ENCODE peak calls at places on chromosomes 12 and 14, in eight cellular contexts. Y is skeletal muscle cell; P is sciatic nerve; N is NCI-H748 treated with DMSO at 0.1 percent for 48 hours; C is astrocyte; A is KBM-7; R is stimulated activated CD8-positive, alpha-beta memory T cell treated with anti-CD3 and anti-CD28 coated beads, Interleukin-15, amount 100 ng/mL, for 1 hour; W is mucosa of gallbladder. K is an unnamed sample.

GRCh38 chr12:53452159-53453077 is 516 bp downstream of the PCBP2 start:
- DNase-seq in Y (peak), W (peak), C (peak), A (peak), P (peak), R (peak), N (peak), K (peak)

GRCh38 chr12:68210875-68211274 is 14.7 kb downstream of the IL26 start:
- DNase-seq in A (no peak), Y (no peak), R (no peak), N (no peak), P (no peak), C (no peak), W (no peak), K (no peak)

GRCh38 chr12:12582895-12583303 is 20.2 kb upstream of the DUSP16 start:
- DNase-seq in C (peak), N (no peak), A (no peak), R (no peak), W (no peak), Y (no peak), P (no peak), K (no peak)

GRCh38 chr12:11078246-11078645 is 13.9 kb downstream of the TAS2R43 start:
- DNase-seq in W (no peak), C (no peak), A (no peak), P (no peak), R (no peak), Y (no peak), N (no peak), K (no peak)

GRCh38 chr12:31727197-31727596 is 1.6 kb downstream of the AMN1 start:
- DNase-seq in R (no peak), W (no peak), P (no peak), N (no peak), C (no peak), Y (no peak), A (no peak), K (no peak)

GRCh38 chr12:51915951-51916350 is 8.6 kb downstream of the ACVRL1 start:
- DNase-seq in Y (no peak), W (no peak), A (no peak), C (no peak), N (no peak), R (no peak), P (peak), K (no peak)

GRCh38 chr12:111764120-111764821 is 2.5 kb upstream of the ALDH2 start:
- DNase-seq in R (no peak), W (no peak), C (no peak), A (peak), N (no peak), Y (no peak), P (no peak), K (no peak)

GRCh38 chr12:16437281-16437816 is 89.9 kb downstream of the MGST1 start:
- DNase-seq in R (no peak), C (no peak), Y (no peak), P (no peak), N (no peak), W (no peak), A (no peak), K (peak)

GRCh38 chr14:68283378-68284123 is 464.0 kb downstream of the RAD51B start:
- DNase-seq in W (no peak), R (no peak), A (no peak), P (no peak), Y (no peak), C (no peak), N (no peak), K (no peak)

GRCh38 chr14:28161040-28161439 is 605.5 kb upstream of the FOXG1 start:
- DNase-seq in N (no peak), W (no peak), C (no peak), R (no peak), A (no peak), P (no peak), Y (no peak), K (no peak)